ENCODE peak calls at places on chromosomes 4 and X, in four cellular contexts. M is hepatocyte, W is mesenchymal stem cell, F is PC-9. E is an unnamed sample. For H3K36me3, the result is how much of the 10 kb centered on the place peaks cover.

GRCh38 chr4:99324978-99325377 is 3.8 kb upstream of the ADH1B start:
- DNase-seq in F (no peak), M (peak), W (peak), E (no peak)

GRCh38 chr4:99144070-99144469 is at the start of gene ADH4:
- DNase-seq in M (peak), W (no peak), F (no peak), E (no peak)

GRCh38 chrX:45479835-45480422 is 279.3 kb upstream of the DIPK2B start:
- DNase-seq in F (peak), M (peak), W (peak), E (no peak)

GRCh38 chr4:142567620-142568451 is 278.3 kb downstream of the INPP4B start:
- DNase-seq in F (no peak), M (peak), W (no peak), E (no peak)

GRCh38 chrX:2974946-2975345 is 31.4 kb upstream of the ARSH start:
- DNase-seq in F (no peak), W (no peak), M (no peak), E (no peak)

GRCh38 chr4:38834570-38834969 is 22.0 kb downstream of the TLR6 start:
- DNase-seq in W (no peak), M (no peak), F (no peak), E (no peak)

GRCh38 chr4:56307423-56307822 is 79.9 kb downstream of the AASDH start:
- DNase-seq in F (peak), W (peak), M (no peak), E (no peak)

GRCh38 chr4:55722132-55722531 is 86.0 kb upstream of the NMU start:
- DNase-seq in M (no peak), F (no peak), W (no peak), E (no peak)

GRCh38 chrX:103585421-103586313 is at the start of gene TCEAL4:
- DNase-seq in W (peak), M (peak), F (no peak), E (peak)

GRCh38 chr4:112410804-112411203 is 105.2 kb downstream of the NEUROG2 start:
- DNase-seq in F (no peak), M (no peak), W (no peak), E (no peak)

GRCh38 chrX:118694628-118695027 is 32.8 kb upstream of the IL13RA1 start:
- DNase-seq in M (no peak), F (no peak), W (no peak), E (no peak)

GRCh38 chrX:13808865-13809264 is 8.0 kb downstream of the GPM6B start:
- DNase-seq in W (no peak), F (no peak), M (no peak), E (no peak)

GRCh38 chr4:98448923-98449322 is 187.7 kb downstream of the RAP1GDS1 start:
- DNase-seq in M (no peak), W (no peak), F (no peak), E (peak)

GRCh38 chr4:189090174-189090814 is 850.4 kb upstream of the FRG1 start:
- DNase-seq in M (peak), W (peak), F (no peak), E (no peak)

GRCh38 chrX:110442631-110443030 is 84.0 kb downstream of the RTL9 start:
- DNase-seq in F (no peak), M (peak), W (peak), E (peak)

GRCh38 chr4:6425911-6426310 is 46.5 kb downstream of the PPP2R2C start:
- DNase-seq in F (no peak), M (no peak), W (no peak), E (no peak)

GRCh38 chr4:2721586-2721985 is 34.5 kb downstream of the TNIP2 start:
- DNase-seq in M (no peak), F (no peak), W (no peak), E (no peak)

GRCh38 chrX:27555514-27555913 is 34.6 kb upstream of the DCAF8L2 start:
- DNase-seq in M (peak), F (no peak), W (peak), E (peak)

GRCh38 chrX:47941423-47941822 is 62.4 kb downstream of the ZNF182 start:
- DNase-seq in W (no peak), M (no peak), F (no peak), E (no peak)

GRCh38 chrX:108468486-108468885 is 28.8 kb downstream of the COL4A5 start:
- DNase-seq in M (no peak), F (no peak), W (peak), E (no peak)

DNA sequence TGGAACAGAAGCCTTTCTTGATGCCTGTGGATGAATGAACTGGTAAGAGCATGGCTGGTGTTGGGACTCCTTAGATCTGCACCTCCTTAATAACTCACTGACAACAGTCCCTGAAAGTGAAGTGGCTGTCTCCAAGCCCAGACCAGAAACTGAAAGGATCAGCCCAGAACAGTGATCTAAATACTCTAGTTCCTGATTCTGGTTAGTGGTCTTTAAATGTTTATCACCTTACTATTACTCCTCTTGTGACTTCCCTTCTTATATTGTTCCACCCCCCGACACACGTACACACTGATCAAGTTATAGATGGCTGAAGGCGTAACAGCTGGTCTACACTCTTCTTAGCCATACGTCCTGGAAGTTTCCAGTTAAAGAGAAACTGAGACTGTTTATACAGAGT is 33.8 kb upstream of the ARMCX2 start:
- DNase-seq in M (no peak), W (no peak), F (no peak), E (no peak)
- H2AFZ ChIP-seq in M (no peak), W (no peak), F (no peak), E (no peak)

DNA sequence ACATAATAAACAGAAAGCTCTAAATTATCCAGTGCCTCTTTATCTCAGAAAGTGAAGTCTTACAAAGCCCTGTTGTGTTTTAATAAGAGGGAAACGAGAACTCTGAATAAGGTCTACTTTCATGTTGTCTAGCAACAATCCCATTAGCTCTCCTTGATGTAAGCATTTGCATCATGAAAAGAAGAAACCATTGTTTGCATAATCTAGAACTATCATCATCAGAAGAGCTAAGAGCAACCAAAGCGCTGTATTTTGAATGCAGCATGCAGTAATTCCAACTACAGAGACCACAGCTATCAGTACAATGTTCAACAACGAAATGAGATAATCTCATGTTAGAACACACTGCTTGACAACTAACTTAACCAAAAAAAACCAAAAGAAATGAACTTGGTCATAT is 257.1 kb downstream of the CAMK2D start:
- DNase-seq in F (no peak), M (no peak), W (no peak), E (no peak)
- H3K36me3 ChIP-seq in F (under half), M (under half), W (under half), E (half or more)

GRCh38 chr4:10671750-10672149 is 12.8 kb downstream of the CLNK start:
- DNase-seq in W (no peak), M (no peak), F (no peak), E (no peak)
- H2AFZ ChIP-seq in W (no peak), M (no peak), F (no peak), E (peak)

DNA sequence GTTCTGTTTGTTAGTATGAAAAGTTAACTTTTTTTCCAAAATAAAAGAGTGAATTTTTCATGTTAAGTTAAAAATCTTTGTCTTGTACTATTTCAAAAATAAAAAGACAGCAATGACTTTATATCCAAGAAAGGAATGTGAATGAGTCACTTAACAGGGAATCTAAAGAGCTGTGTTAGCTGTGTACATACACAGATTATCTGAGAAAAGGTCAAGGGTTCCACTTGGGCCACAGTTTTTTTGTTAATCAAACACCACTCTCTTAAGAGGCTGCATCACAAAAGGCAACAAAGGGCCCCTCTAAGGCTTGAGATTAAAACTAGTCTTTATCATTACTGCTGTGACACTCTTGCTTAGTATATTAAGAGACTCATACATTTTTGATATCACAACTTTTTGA is 82.1 kb downstream of the FIP1L1 start:
- DNase-seq in F (no peak), M (peak), W (peak), E (no peak)
- H3K36me3 ChIP-seq in F (under half), M (under half), W (under half), E (half or more)

DNA sequence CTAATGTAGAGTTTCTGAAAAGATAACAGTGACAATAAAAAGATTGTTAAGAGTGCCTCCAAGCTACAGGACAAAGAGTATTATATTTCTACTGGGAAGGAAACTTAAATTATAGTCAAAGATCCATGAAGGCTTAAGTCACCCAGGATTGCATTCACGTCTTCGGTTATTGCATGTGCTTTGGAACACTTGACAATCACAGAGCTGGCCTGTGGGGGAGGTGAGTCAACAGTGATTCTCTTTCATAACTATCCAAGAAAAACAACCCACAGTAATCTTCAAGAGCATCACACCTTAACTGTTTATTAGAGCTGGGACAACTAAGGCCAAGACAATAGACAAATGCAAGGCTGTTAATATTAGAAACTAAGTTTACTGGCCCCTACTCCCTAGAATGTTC is 40.3 kb downstream of the PDGFC start:
- DNase-seq in W (peak), F (peak), M (peak), E (no peak)
- H2AFZ ChIP-seq in W (no peak), F (no peak), M (no peak), E (no peak)

GRCh38 chr4:76758996-76759395 is 138.9 kb downstream of the SOWAHB start:
- DNase-seq in M (no peak), F (no peak), W (no peak), E (no peak)

GRCh38 chr4:76757418-76757910 is 140.5 kb downstream of the SOWAHB start:
- DNase-seq in W (no peak), M (no peak), F (no peak), E (no peak)

GRCh38 chr4:76762136-76763130 is 135.5 kb downstream of the SOWAHB start:
- DNase-seq in F (no peak), M (no peak), W (no peak), E (no peak)

GRCh38 chr4:76758290-76758882 is 139.6 kb downstream of the SOWAHB start:
- DNase-seq in F (peak), W (peak), M (peak), E (peak)

DNA sequence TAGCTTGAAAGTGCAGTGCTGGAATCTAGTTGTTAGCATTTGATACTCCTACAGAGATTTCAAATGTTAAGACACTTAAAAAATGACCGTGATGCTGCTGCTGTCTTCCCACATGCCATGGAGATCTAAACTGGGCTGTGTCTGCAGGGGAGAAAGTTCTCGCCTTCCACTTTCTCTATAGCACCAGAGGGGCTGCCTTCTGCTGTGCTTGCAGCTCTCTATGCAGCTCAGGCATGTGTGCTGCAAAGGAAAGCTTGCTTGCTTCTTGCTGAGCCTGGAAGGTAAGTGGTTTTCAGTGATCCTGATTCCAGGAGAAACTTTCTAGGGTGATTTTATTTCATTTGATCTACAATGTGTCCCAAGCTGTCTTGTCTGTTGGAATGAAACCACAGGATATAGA is 137.7 kb downstream of the SOWAHB start:
- DNase-seq in F (no peak), M (no peak), W (no peak), E (no peak)
- H3K36me3 ChIP-seq in F (under half), M (under half), W (under half), E (under half)